ENCODE peak calls at places on chromosomes 16 and 17, in seven cellular contexts. Y is cardiac fibroblast, D is tibial artery, H is lower leg skin, J is K562, Z is cardiac muscle cell, L is AG04450. W is an unnamed sample.

GRCh38 chr17:39757931-39758873 is 20.5 kb downstream of the GRB7 start:
- DNase-seq in Y (no peak), D (no peak), H (no peak), J (no peak), Z (no peak), L (no peak), W (no peak)

GRCh38 chr17:73422121-73422520 is 110.3 kb upstream of the CDC42EP4 start:
- DNase-seq in Y (no peak), D (no peak), H (no peak), J (no peak), Z (no peak), L (no peak), W (no peak)

GRCh38 chr17:1736348-1737281 is 6.1 kb upstream of the SERPINF2 start:
- DNase-seq in Y (peak; percentile 91), D (peak; percentile 66), H (no peak), J (peak; percentile 82), Z (peak; percentile 93), L (peak; percentile 32), W (no peak)

GRCh38 chr17:40417609-40418427 is at the start of gene TOP2A:
- DNase-seq in Y (peak; percentile 100), D (peak; percentile 98), H (peak; percentile 100), J (peak; percentile 100), Z (peak; percentile 100), L (peak; percentile 100), W (peak; percentile 99)

GRCh38 chr16:66262253-66263167 is 104.0 kb upstream of the CDH5 start:
- DNase-seq in Y (peak; percentile 49), D (peak; percentile 74), H (peak; percentile 68), J (no peak), Z (peak; percentile 54), L (no peak), W (no peak)

GRCh38 chr17:64455993-64456885 is 7.3 kb downstream of the MILR1 start:
- DNase-seq in Y (no peak), D (no peak), H (no peak), J (no peak), Z (no peak), L (no peak), W (no peak)

GRCh38 chr17:81726004-81726403 is 13.9 kb downstream of the SLC25A10 start:
- DNase-seq in Y (no peak), D (no peak), H (peak; percentile 74), J (no peak), Z (no peak), L (no peak), W (no peak)

GRCh38 chr17:7673239-7673638 is 14.1 kb downstream of the TP53 start:
- DNase-seq in Y (no peak), D (no peak), H (no peak), J (peak; percentile 36), Z (peak; percentile 17), L (no peak), W (no peak)

GRCh38 chr16:85561248-85562101 is 51.6 kb upstream of the GSE1 start:
- DNase-seq in Y (no peak), D (no peak), H (no peak), J (no peak), Z (no peak), L (no peak), W (no peak)

GRCh38 chr16:85563515-85564276 is 49.4 kb upstream of the GSE1 start:
- DNase-seq in Y (peak; percentile 79), D (peak; percentile 89), H (peak; percentile 71), J (peak; percentile 69), Z (peak; percentile 82), L (no peak), W (no peak)

GRCh38 chr16:85564277-85565051 is 48.7 kb upstream of the GSE1 start:
- DNase-seq in Y (no peak), D (no peak), H (no peak), J (no peak), Z (no peak), L (no peak), W (no peak)

GRCh38 chr16:85562102-85562786 is 50.9 kb upstream of the GSE1 start:
- DNase-seq in Y (no peak), D (no peak), H (no peak), J (no peak), Z (no peak), L (no peak), W (no peak)

DNA sequence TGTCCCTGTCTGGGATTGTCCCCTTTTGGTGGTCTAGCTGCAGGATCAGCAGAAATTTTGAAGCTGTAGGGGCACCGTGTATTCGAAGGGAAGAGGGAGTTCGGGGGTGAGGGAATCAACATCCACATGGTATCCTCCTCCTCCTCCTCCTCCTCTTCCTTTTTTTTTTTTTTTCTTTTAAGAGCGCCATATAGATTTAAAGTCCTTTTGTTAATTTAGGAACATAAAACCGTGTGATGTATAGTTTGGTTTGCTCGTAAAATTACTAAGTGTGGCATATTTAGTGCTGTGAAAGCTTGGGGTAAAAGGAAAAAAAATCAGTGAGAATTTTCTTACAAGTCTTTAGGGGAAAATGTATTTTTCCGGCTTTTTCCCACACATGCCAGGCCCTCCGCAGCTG is 50.1 kb upstream of the GSE1 start:
- DNase-seq in Y (no peak), D (no peak), H (no peak), J (no peak), Z (no peak), L (no peak), W (no peak)
- TF ChIP-seq CTCF in Y (no peak), D (no peak), H (no peak), J (no peak), Z (no peak), L (no peak), W (no peak)

GRCh38 chr16:65125871-65126270 is 4.0 kb upstream of the CDH11 start:
- DNase-seq in Y (peak; percentile 52), D (no peak), H (no peak), J (no peak), Z (peak; percentile 77), L (no peak), W (no peak)
- H3K4me3 ChIP-seq in Y (no peak overlapping the region), D (no peak overlapping the region), H (no peak overlapping the region), J (no peak overlapping the region), Z (no peak overlapping the region), L (no peak overlapping the region), W (no peak overlapping the region)

GRCh38 chr17:55005520-55005919 is 37.0 kb downstream of the STXBP4 start:
- DNase-seq in Y (peak; percentile 17), D (no peak), H (no peak), J (peak; percentile 14), Z (peak; percentile 38), L (no peak), W (no peak)
- TF ChIP-seq CTCF in Y (peak; percentile 45), D (peak; percentile 21), H (no peak), J (peak; percentile 57), Z (peak; percentile 51), L (peak; percentile 41), W (peak; percentile 51)

GRCh38 chr17:17783121-17783824 is 53.5 kb downstream of the SREBF1 start:
- DNase-seq in Y (peak; percentile 35), D (peak; percentile 79), H (no peak), J (peak; percentile 74), Z (peak; percentile 47), L (no peak), W (no peak)

GRCh38 chr17:17783825-17784598 is 52.8 kb downstream of the SREBF1 start:
- DNase-seq in Y (peak; percentile 78), D (no peak), H (peak; percentile 47), J (no peak), Z (peak; percentile 81), L (no peak), W (no peak)

GRCh38 chr17:17785407-17785806 is 51.4 kb downstream of the SREBF1 start:
- DNase-seq in Y (no peak), D (no peak), H (no peak), J (no peak), Z (no peak), L (no peak), W (no peak)

GRCh38 chr17:17782425-17783120 is 54.2 kb downstream of the SREBF1 start:
- DNase-seq in Y (no peak), D (no peak), H (no peak), J (peak; percentile 47), Z (peak; percentile 20), L (no peak), W (no peak)

GRCh38 chr17:17784599-17785264 is 52.1 kb downstream of the SREBF1 start:
- DNase-seq in Y (no peak), D (no peak), H (no peak), J (peak; percentile 35), Z (no peak), L (no peak), W (no peak)
- H3K4me3 ChIP-seq in Y (no peak overlapping the region), D (no peak overlapping the region), H (no peak overlapping the region), J (no peak overlapping the region), Z (peak overlapping the region; percentile 42), L (no peak overlapping the region), W (no peak overlapping the region)

GRCh38 chr16:719815-720506 is 985 bp upstream of the ANTKMT start:
- DNase-seq in Y (no peak), D (no peak), H (no peak), J (no peak), Z (no peak), L (no peak), W (no peak)
- TF ChIP-seq CTCF in Y (peak; percentile 29), D (no peak), H (no peak), J (peak; percentile 54), Z (peak; percentile 26), L (peak; percentile 39), W (peak; percentile 45)

GRCh38 chr16:19021747-19022146 is 38.0 kb downstream of the TMC7 start:
- DNase-seq in Y (no peak), D (no peak), H (no peak), J (no peak), Z (no peak), L (no peak), W (no peak)

GRCh38 chr16:19031738-19032137 is 35.7 kb upstream of the COQ7 start:
- DNase-seq in Y (no peak), D (no peak), H (no peak), J (no peak), Z (no peak), L (no peak), W (no peak)

GRCh38 chr16:19029980-19030379 is 37.4 kb upstream of the COQ7 start:
- DNase-seq in Y (peak; percentile 3), D (no peak), H (no peak), J (no peak), Z (no peak), L (no peak), W (no peak)

GRCh38 chr16:19027416-19027815 is 40.0 kb upstream of the COQ7 start:
- DNase-seq in Y (no peak), D (no peak), H (no peak), J (no peak), Z (no peak), L (no peak), W (no peak)
- H3K4me3 ChIP-seq in Y (no peak overlapping the region), D (no peak overlapping the region), H (no peak overlapping the region), J (no peak overlapping the region), Z (no peak overlapping the region), L (no peak overlapping the region), W (no peak overlapping the region)

GRCh38 chr16:2056681-2057407 is 9.1 kb downstream of the TSC2 start:
- DNase-seq in Y (no peak), D (no peak), H (no peak), J (no peak), Z (no peak), L (no peak), W (no peak)
- TF ChIP-seq CTCF in Y (peak; percentile 30), D (no peak), H (no peak), J (peak; percentile 30), Z (peak; percentile 8), L (peak; percentile 10), W (no peak)

W was measured in BJ.